ENCODE peak calls at places on chromosomes 1 and 21, in four cellular contexts. R is HCT116, X is spleen, Q is stomach. K is an unnamed sample.

GRCh38 chr21:18350216-18350615 is 53.4 kb downstream of the TMPRSS15 start:
- DNase-seq in R (no peak), X (no peak), Q (no peak), K (no peak)

GRCh38 chr1:22329171-22329540 is 122.5 kb upstream of the ZBTB40 start:
- DNase-seq in X (no peak), Q (no peak), R (no peak), K (no peak)

GRCh38 chr1:1032428-1032827 is 12.5 kb downstream of the AGRN start:
- DNase-seq in X (no peak), Q (peak), R (no peak), K (peak)

GRCh38 chr1:8604041-8604942 is 213.1 kb downstream of the RERE start:
- DNase-seq in R (no peak), Q (no peak), X (no peak), K (no peak)

GRCh38 chr1:185314416-185314815 is 2.6 kb downstream of the IVNS1ABP start:
- DNase-seq in Q (no peak), R (no peak), X (no peak), K (no peak)

GRCh38 chr1:106975944-106976343 is 80.5 kb upstream of the PRMT6 start:
- DNase-seq in X (no peak), Q (no peak), R (no peak), K (no peak)

GRCh38 chr1:12640958-12641272 is 3.0 kb upstream of the AADACL4 start:
- DNase-seq in X (no peak), Q (no peak), R (no peak), K (no peak)

GRCh38 chr1:241823925-241824324 is 24.1 kb upstream of the EXO1 start:
- DNase-seq in R (peak), X (no peak), Q (no peak), K (no peak)

GRCh38 chr1:15756143-15757015 is 2.2 kb upstream of the FBLIM1 start:
- DNase-seq in Q (peak), X (no peak), R (no peak), K (peak)

GRCh38 chr1:38265293-38266196 is 219.0 kb upstream of the POU3F1 start:
- DNase-seq in X (peak), Q (no peak), R (no peak), K (no peak)

GRCh38 chr21:26595971-26596370 is 22.9 kb upstream of the CYYR1 start:
- DNase-seq in Q (no peak), X (no peak), R (no peak), K (no peak)

GRCh38 chr21:26597023-26597422 is 23.9 kb upstream of the CYYR1 start:
- DNase-seq in Q (no peak), X (no peak), R (no peak), K (no peak)

GRCh38 chr21:26597981-26598380 is 24.9 kb upstream of the CYYR1 start:
- DNase-seq in Q (no peak), X (no peak), R (no peak), K (no peak)

GRCh38 chr21:26591543-26591942 is 18.5 kb upstream of the CYYR1 start:
- DNase-seq in R (no peak), X (no peak), Q (no peak), K (no peak)

GRCh38 chr21:26593800-26594199 is 20.7 kb upstream of the CYYR1 start:
- DNase-seq in R (no peak), Q (no peak), X (no peak), K (no peak)
- TF ChIP-seq POLR2A in R (no peak), Q (no peak), X (no peak), K (no peak)

GRCh38 chr21:32819702-32820101 is 48.1 kb upstream of the PAXBP1 start:
- DNase-seq in X (no peak), Q (no peak), R (no peak), K (no peak)
- TF ChIP-seq POLR2AphosphoS5 in X (no peak), Q (peak), R (no peak), K (peak)

GRCh38 chr1:193105821-193106177 is 585 bp upstream of the GLRX2 start:
- DNase-seq in X (no peak), Q (no peak), R (no peak), K (no peak)

GRCh38 chr1:193102662-193103061 is 2.6 kb downstream of the GLRX2 start:
- DNase-seq in Q (no peak), X (no peak), R (no peak), K (no peak)

GRCh38 chr1:193103759-193104495 is 1.3 kb downstream of the GLRX2 start:
- DNase-seq in R (no peak), X (no peak), Q (no peak), K (no peak)

GRCh38 chr1:193104496-193104905 is 713 bp downstream of the GLRX2 start:
- DNase-seq in X (peak), R (peak), Q (peak), K (peak)

DNA sequence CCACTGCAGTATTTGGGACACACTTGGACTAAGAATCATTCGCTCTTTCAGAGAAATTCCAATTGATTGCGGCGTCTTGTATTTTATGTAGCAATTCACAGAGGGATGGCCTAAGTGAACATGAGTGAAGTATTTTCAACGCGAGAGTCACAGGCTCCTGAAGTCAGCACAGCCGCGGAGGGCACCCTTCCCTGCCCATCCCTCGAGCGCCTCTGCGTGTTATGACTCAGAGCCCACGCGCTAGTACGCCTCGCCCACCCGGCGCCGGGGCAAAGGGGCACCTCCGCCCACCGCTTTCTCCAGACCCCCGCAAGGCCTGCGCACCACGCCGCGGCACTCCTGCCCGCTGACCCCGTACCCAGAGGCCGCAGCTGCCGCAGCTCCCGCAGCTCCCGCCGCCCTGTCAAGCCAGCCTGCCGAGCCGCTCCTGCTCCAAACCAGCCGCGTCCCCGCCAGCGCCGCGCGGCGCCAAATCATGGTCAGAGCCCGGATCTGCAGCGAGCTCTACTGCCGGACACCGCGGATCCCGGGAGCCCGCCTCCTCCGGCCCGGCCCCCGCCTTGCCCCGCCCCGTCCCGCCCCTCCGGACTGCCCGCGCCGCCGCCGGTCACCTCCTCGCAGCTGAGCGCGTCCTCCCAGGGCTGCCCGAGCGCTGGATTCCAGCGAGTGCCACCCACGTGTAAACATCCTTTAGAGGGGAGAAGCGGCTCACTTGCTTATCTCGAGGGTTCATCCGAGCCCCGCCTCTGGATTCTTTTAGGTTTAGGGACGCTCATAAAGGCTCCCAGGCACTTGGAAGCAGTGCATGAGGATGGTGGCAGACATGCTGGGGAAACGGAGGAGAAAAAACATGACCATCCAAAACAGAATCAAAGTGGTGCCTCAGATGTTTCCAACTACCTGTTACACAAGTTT is at the start of gene GLRX2:
- DNase-seq in X (peak), R (peak), Q (peak), K (peak)
- TF ChIP-seq POLR2A in X (no peak), R (peak), Q (no peak), K (peak)

DNA sequence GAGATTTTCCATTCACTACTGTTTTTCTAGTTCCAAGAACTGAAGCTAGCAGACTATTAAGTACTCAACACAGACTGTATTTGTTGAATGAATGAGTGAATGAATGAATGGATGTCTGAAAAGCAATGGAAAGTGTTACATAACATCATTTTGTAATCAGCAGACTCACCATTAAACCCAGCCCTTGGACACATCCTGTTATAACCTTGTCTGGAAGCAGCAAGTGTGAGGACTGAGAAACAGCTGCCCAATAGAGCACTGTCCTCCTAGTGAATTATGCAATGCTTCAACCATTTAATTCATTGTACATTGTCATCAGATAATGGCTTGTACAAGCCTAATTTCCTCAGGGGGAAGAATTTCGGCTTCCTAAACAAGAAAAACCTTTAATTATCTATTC is 391.0 kb downstream of the LTN1 start:
- DNase-seq in X (no peak), R (no peak), Q (no peak), K (no peak)
- TF ChIP-seq POLR2AphosphoS5 in X (no peak), R (no peak), Q (no peak), K (no peak)

GRCh38 chr1:9910080-9910424 is at the start of gene CTNNBIP1:
- DNase-seq in X (peak), R (no peak), Q (no peak), K (no peak)

GRCh38 chr1:9908846-9909221 is 1.2 kb downstream of the CTNNBIP1 start:
- DNase-seq in X (no peak), Q (no peak), R (no peak), K (no peak)

GRCh38 chr1:9909222-9910046 is 635 bp downstream of the CTNNBIP1 start:
- DNase-seq in X (peak), Q (peak), R (no peak), K (peak)

GRCh38 chr1:9912264-9912936 is 2.3 kb upstream of the CTNNBIP1 start:
- DNase-seq in R (no peak), X (no peak), Q (no peak), K (peak)

GRCh38 chr1:9910425-9911178 is 533 bp upstream of the CTNNBIP1 start:
- DNase-seq in Q (peak), R (peak), X (peak), K (peak)
- TF ChIP-seq POLR2A in Q (no peak), R (peak), X (no peak), K (peak)

DNA sequence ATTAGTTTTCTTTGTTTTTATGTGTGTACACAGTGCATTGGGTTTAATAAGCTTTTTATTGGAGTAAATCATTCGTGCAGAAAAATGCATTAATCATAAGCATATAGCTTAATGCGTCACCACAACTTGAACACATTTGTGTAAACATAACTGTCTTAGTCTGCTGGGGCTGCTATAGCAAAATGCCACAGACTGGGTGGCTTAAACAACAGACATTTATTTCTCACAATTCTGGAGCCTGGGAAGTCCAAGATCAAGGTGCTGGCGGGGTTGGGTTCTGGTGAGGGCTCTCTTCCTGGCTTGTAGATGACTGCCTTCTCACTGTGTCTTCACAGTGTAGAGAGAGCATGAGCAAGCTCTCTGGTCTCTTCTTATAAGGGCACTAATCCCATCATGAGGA is 17.6 kb upstream of the SLC6A9 start:
- DNase-seq in X (no peak), R (no peak), Q (no peak), K (no peak)
- TF ChIP-seq POLR2AphosphoS5 in X (no peak), R (no peak), Q (no peak), K (no peak)

GRCh38 chr1:32221581-32221979 is 573 bp downstream of the TMEM234 start:
- DNase-seq in Q (no peak), R (no peak), X (no peak), K (no peak)

GRCh38 chr1:32224285-32224684 is 2.1 kb downstream of the EIF3I start:
- DNase-seq in Q (no peak), R (no peak), X (no peak), K (no peak)

GRCh38 chr1:32223683-32224082 is 1.5 kb downstream of the EIF3I start:
- DNase-seq in X (no peak), R (no peak), Q (no peak), K (no peak)

GRCh38 chr1:32220746-32221580 is 1.2 kb downstream of the TMEM234 start:
- DNase-seq in R (no peak), Q (no peak), X (no peak), K (no peak)

GRCh38 chr1:32221980-32222751 is at the start of the genes EIF3I and TMEM234:
- DNase-seq in R (peak), Q (peak), X (peak), K (peak)
- TF ChIP-seq POLR2A in R (peak), Q (no peak), X (no peak), K (peak)

DNA sequence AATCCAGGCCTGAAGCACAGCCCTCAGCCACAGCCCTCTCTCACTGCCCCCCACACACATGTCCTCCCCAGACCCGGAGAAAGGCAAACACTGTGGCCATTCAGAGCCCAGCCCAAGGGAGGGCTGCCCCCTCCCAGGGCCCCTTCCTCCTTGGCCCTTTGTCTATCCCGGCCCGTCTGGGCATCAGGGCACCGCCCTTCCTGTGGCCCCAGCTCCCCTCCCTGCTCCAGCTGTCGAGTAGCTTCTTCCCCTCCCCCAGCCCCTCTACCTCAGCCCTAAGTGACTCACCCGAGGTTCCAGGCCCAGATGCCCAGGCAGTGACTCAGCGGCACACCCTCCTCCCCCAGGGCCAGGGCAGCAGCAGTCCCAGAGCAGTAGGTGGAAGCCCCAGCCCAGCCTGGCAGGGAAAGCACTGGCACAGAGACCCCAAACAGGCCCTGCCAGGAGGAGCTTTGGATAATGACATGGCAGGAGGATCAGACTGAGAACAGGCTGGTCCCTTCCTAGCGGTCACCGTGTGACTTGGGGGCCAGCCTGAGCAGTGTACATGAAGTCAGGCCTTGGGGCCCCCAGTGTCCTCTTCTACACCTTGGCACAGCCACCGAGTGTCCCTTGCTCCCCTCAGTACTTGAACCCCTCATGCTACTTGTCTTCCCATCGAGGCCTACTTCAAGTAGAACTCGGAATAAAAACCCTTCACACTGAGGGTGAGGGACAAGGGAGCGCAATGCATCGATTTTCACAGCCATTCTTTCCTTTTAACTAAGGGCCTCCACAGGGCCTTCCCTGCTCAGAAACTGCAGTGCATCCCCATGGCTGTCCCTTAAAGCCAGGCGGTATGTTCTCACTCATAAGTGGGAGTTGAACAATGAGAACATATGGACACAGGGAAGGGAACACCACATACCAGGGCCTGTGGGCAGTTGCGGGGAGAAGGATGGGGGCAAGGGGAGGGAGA is 1.0 kb upstream of the S100A2 start:
- DNase-seq in X (peak), Q (peak), R (peak), K (peak)
- TF ChIP-seq POLR2AphosphoS5 in X (peak), Q (peak), R (peak), K (peak)